ENCODE peak calls at places on chromosomes 13 and 19, in seven cellular contexts. Q, K, M, H, Z, P and U are unnamed samples.
A peak's percentile ranks its signal among the peaks of the same experiment; 100 is the strongest.

GRCh38 chr13:112756511-112756966 is 66.7 kb downstream of the ATP11A start:
- DNase-seq in K (no peak), M (no peak), Z (no peak), Q (no peak), P (no peak), H (no peak), U (no peak)

GRCh38 chr13:29847501-29847983 is 2.9 kb downstream of the UBL3 start:
- DNase-seq in Z (peak; percentile 24), Q (no peak), P (no peak), H (peak; percentile 62), K (peak; percentile 45), M (no peak), U (no peak)

GRCh38 chr13:113845055-113845454 is 18.8 kb downstream of the GAS6 start:
- DNase-seq in M (no peak), P (peak; percentile 40), K (no peak), H (no peak), Z (no peak), Q (peak; percentile 10), U (no peak)

GRCh38 chr19:49327878-49328544 is 3.0 kb upstream of the SLC6A16 start:
- DNase-seq in P (peak; percentile 73), M (no peak), H (no peak), K (peak; percentile 36), Z (peak; percentile 20), Q (no peak), U (peak; percentile 41)

GRCh38 chr13:108306768-108307332 is 37.3 kb downstream of the TNFSF13B start:
- DNase-seq in P (no peak), Z (no peak), K (no peak), H (no peak), M (no peak), Q (no peak), U (no peak)

GRCh38 chr13:53141336-53141735 is 112.7 kb downstream of the OLFM4 start:
- DNase-seq in P (no peak), Z (no peak), Q (no peak), K (no peak), H (no peak), M (no peak), U (no peak)

GRCh38 chr13:39106216-39106995 is 68.2 kb downstream of the NHLRC3 start:
- DNase-seq in P (no peak), K (peak; percentile 39), M (no peak), H (no peak), Z (no peak), Q (no peak), U (no peak)

GRCh38 chr13:35817642-35818576 is 313.3 kb downstream of the DCLK1 start:
- DNase-seq in Q (no peak), K (no peak), H (no peak), P (no peak), M (no peak), Z (no peak), U (no peak)

GRCh38 chr19:57241181-57241580 is 749 bp downstream of the ZNF805 start:
- DNase-seq in P (peak; percentile 39), M (no peak), K (no peak), Z (peak; percentile 15), Q (no peak), H (peak; percentile 12), U (no peak)

GRCh38 chr13:96491103-96491502 is 401.2 kb downstream of the HS6ST3 start:
- DNase-seq in P (no peak), Z (no peak), M (no peak), H (no peak), K (no peak), Q (no peak), U (no peak)

GRCh38 chr13:31367410-31367809 is 167.6 kb downstream of the B3GLCT start:
- DNase-seq in Q (no peak), M (no peak), P (no peak), Z (no peak), K (no peak), H (no peak), U (no peak)
- TF ChIP-seq CTCF in Q (no peak), M (no peak), P (peak; percentile 52), Z (no peak), K (no peak), H (peak; percentile 1), U (no peak)

GRCh38 chr13:110433014-110433413 is 125.9 kb downstream of the COL4A2 start:
- DNase-seq in Q (no peak), H (no peak), K (no peak), P (no peak), M (no peak), Z (no peak), U (no peak)

GRCh38 chr13:110432522-110432921 is 125.4 kb downstream of the COL4A2 start:
- DNase-seq in K (no peak), Q (no peak), H (no peak), M (no peak), P (no peak), Z (no peak), U (no peak)

GRCh38 chr13:110430391-110431338 is 123.6 kb downstream of the COL4A2 start:
- DNase-seq in P (no peak), Z (no peak), M (no peak), K (no peak), Q (no peak), H (peak; percentile 74), U (no peak)

GRCh38 chr13:110431425-110431824 is 124.3 kb downstream of the COL4A2 start:
- DNase-seq in Z (no peak), K (no peak), M (no peak), H (no peak), P (no peak), Q (no peak), U (no peak)

GRCh38 chr13:110431851-110432294 is 124.8 kb downstream of the COL4A2 start:
- DNase-seq in Q (no peak), K (no peak), Z (no peak), P (no peak), H (no peak), M (no peak), U (no peak)
- H3K27ac ChIP-seq in Q (no peak overlapping the region), K (no peak overlapping the region), Z (no peak overlapping the region), P (no peak overlapping the region), H (no peak overlapping the region), M (no peak overlapping the region), U (no peak overlapping the region)

GRCh38 chr13:94115054-94115453 is 364.4 kb downstream of the DCT start:
- DNase-seq in M (no peak), H (no peak), Z (no peak), Q (peak; percentile 32), K (no peak), P (no peak), U (no peak)
- TF ChIP-seq CTCF in M (no peak), H (peak; percentile 1), Z (peak; percentile 21), Q (no peak), K (no peak), P (peak; percentile 57), U (no peak)

GRCh38 chr13:44814144-44814543 is 175.1 kb downstream of the NUFIP1 start:
- DNase-seq in Q (no peak), Z (no peak), K (no peak), M (no peak), H (no peak), P (no peak), U (no peak)
- H3K27ac ChIP-seq in Q (no peak overlapping the region), Z (no peak overlapping the region), K (no peak overlapping the region), M (no peak overlapping the region), H (no peak overlapping the region), P (no peak overlapping the region), U (no peak overlapping the region)